ENCODE peak calls at places on chromosomes 5 and 9, in six cellular contexts. One of them, this sample, is unnamed.

GRCh38 chr9:29769019-29769418 is 2195.7 kb upstream of the C9orf72 start:
- DNase-seq in RWPE1: no peak
- DNase-seq in MV-4-11: no peak
- DNase-seq in omental fat pad: no peak
- DNase-seq in stimulated activated CD4-positive, alpha-beta T cell treated with anti-CD3 and anti-CD28 coated beads, Interleukin-2, amount 100 ng/mL, for 48 hours: no peak
- DNase-seq in H7: no peak
- DNase-seq in this sample: no peak

GRCh38 chr9:90659626-90660364 is 17.2 kb upstream of the DIRAS2 start:
- DNase-seq in H7: no peak
- DNase-seq in omental fat pad: no peak
- DNase-seq in RWPE1: peak
- DNase-seq in MV-4-11: no peak
- DNase-seq in stimulated activated CD4-positive, alpha-beta T cell treated with anti-CD3 and anti-CD28 coated beads, Interleukin-2, amount 100 ng/mL, for 48 hours: no peak
- DNase-seq in this sample: no peak

GRCh38 chr5:37951946-37952721 is 112.3 kb upstream of the GDNF start:
- DNase-seq in H7: peak
- DNase-seq in stimulated activated CD4-positive, alpha-beta T cell treated with anti-CD3 and anti-CD28 coated beads, Interleukin-2, amount 100 ng/mL, for 48 hours: no peak
- DNase-seq in MV-4-11: no peak
- DNase-seq in omental fat pad: no peak
- DNase-seq in RWPE1: no peak
- DNase-seq in this sample: no peak

GRCh38 chr5:40410939-40411635 is 268.6 kb upstream of the PTGER4 start:
- DNase-seq in stimulated activated CD4-positive, alpha-beta T cell treated with anti-CD3 and anti-CD28 coated beads, Interleukin-2, amount 100 ng/mL, for 48 hours: no peak
- DNase-seq in RWPE1: peak
- DNase-seq in MV-4-11: peak
- DNase-seq in omental fat pad: no peak
- DNase-seq in H7: no peak
- DNase-seq in this sample: no peak

GRCh38 chr5:137114529-137114928 is 384.6 kb downstream of the SPOCK1 start:
- DNase-seq in MV-4-11: no peak
- DNase-seq in H7: no peak
- DNase-seq in stimulated activated CD4-positive, alpha-beta T cell treated with anti-CD3 and anti-CD28 coated beads, Interleukin-2, amount 100 ng/mL, for 48 hours: no peak
- DNase-seq in RWPE1: peak
- DNase-seq in omental fat pad: no peak
- DNase-seq in this sample: no peak

GRCh38 chr5:99955006-99955405 is 580.2 kb upstream of the FAM174A start:
- DNase-seq in MV-4-11: no peak
- DNase-seq in omental fat pad: no peak
- DNase-seq in RWPE1: no peak
- DNase-seq in stimulated activated CD4-positive, alpha-beta T cell treated with anti-CD3 and anti-CD28 coated beads, Interleukin-2, amount 100 ng/mL, for 48 hours: no peak
- DNase-seq in H7: no peak
- DNase-seq in this sample: no peak

GRCh38 chr9:116899337-116900006 is 212.4 kb downstream of the TRIM32 start:
- DNase-seq in omental fat pad: no peak
- DNase-seq in RWPE1: no peak
- DNase-seq in MV-4-11: no peak
- DNase-seq in stimulated activated CD4-positive, alpha-beta T cell treated with anti-CD3 and anti-CD28 coated beads, Interleukin-2, amount 100 ng/mL, for 48 hours: no peak
- DNase-seq in H7: no peak
- DNase-seq in this sample: peak

GRCh38 chr5:91135475-91136248 is 247.5 kb downstream of the ARRDC3 start:
- DNase-seq in H7: no peak
- DNase-seq in RWPE1: no peak
- DNase-seq in omental fat pad: no peak
- DNase-seq in MV-4-11: no peak
- DNase-seq in stimulated activated CD4-positive, alpha-beta T cell treated with anti-CD3 and anti-CD28 coated beads, Interleukin-2, amount 100 ng/mL, for 48 hours: no peak
- DNase-seq in this sample: no peak

GRCh38 chr9:78857371-78858225 is 560.7 kb downstream of the PSAT1 start:
- DNase-seq in MV-4-11: no peak
- DNase-seq in H7: no peak
- DNase-seq in RWPE1: no peak
- DNase-seq in omental fat pad: no peak
- DNase-seq in stimulated activated CD4-positive, alpha-beta T cell treated with anti-CD3 and anti-CD28 coated beads, Interleukin-2, amount 100 ng/mL, for 48 hours: no peak
- DNase-seq in this sample: no peak

GRCh38 chr9:128552744-128553221 is 396 bp downstream of the SPTAN1 start:
- DNase-seq in stimulated activated CD4-positive, alpha-beta T cell treated with anti-CD3 and anti-CD28 coated beads, Interleukin-2, amount 100 ng/mL, for 48 hours: peak
- DNase-seq in MV-4-11: peak
- DNase-seq in omental fat pad: no peak
- DNase-seq in RWPE1: peak
- DNase-seq in H7: peak
- DNase-seq in this sample: no peak

GRCh38 chr5:37841223-37841622 is 1.4 kb upstream of the GDNF start:
- DNase-seq in omental fat pad: no peak
- DNase-seq in H7: no peak
- DNase-seq in stimulated activated CD4-positive, alpha-beta T cell treated with anti-CD3 and anti-CD28 coated beads, Interleukin-2, amount 100 ng/mL, for 48 hours: no peak
- DNase-seq in RWPE1: no peak
- DNase-seq in MV-4-11: no peak
- DNase-seq in this sample: no peak

GRCh38 chr5:80744149-80744548 is 89.4 kb upstream of the DHFR start:
- DNase-seq in H7: no peak
- DNase-seq in MV-4-11: no peak
- DNase-seq in stimulated activated CD4-positive, alpha-beta T cell treated with anti-CD3 and anti-CD28 coated beads, Interleukin-2, amount 100 ng/mL, for 48 hours: no peak
- DNase-seq in omental fat pad: no peak
- DNase-seq in RWPE1: no peak
- DNase-seq in this sample: no peak

GRCh38 chr5:80191991-80192398 is 63.9 kb downstream of the SERINC5 start:
- DNase-seq in MV-4-11: peak
- DNase-seq in stimulated activated CD4-positive, alpha-beta T cell treated with anti-CD3 and anti-CD28 coated beads, Interleukin-2, amount 100 ng/mL, for 48 hours: no peak
- DNase-seq in RWPE1: no peak
- DNase-seq in omental fat pad: no peak
- DNase-seq in H7: no peak
- DNase-seq in this sample: no peak

GRCh38 chr5:58617236-58617635 is 34.4 kb downstream of the RAB3C start:
- DNase-seq in RWPE1: no peak
- DNase-seq in MV-4-11: no peak
- DNase-seq in H7: no peak
- DNase-seq in omental fat pad: no peak
- DNase-seq in stimulated activated CD4-positive, alpha-beta T cell treated with anti-CD3 and anti-CD28 coated beads, Interleukin-2, amount 100 ng/mL, for 48 hours: no peak
- DNase-seq in this sample: no peak

GRCh38 chr9:37029304-37029775 is 4.7 kb downstream of the PAX5 start:
- DNase-seq in omental fat pad: no peak
- DNase-seq in RWPE1: no peak
- DNase-seq in H7: no peak
- DNase-seq in stimulated activated CD4-positive, alpha-beta T cell treated with anti-CD3 and anti-CD28 coated beads, Interleukin-2, amount 100 ng/mL, for 48 hours: no peak
- DNase-seq in MV-4-11: no peak
- DNase-seq in this sample: no peak

GRCh38 chr5:181221792-181222629 is 1.1 kb upstream of the TRIM41 start:
- DNase-seq in stimulated activated CD4-positive, alpha-beta T cell treated with anti-CD3 and anti-CD28 coated beads, Interleukin-2, amount 100 ng/mL, for 48 hours: peak
- DNase-seq in H7: peak
- DNase-seq in MV-4-11: no peak
- DNase-seq in omental fat pad: peak
- DNase-seq in RWPE1: peak
- DNase-seq in this sample: peak

GRCh38 chr5:111697881-111698757 is 58.9 kb downstream of the NREP start:
- DNase-seq in omental fat pad: no peak
- DNase-seq in MV-4-11: no peak
- DNase-seq in stimulated activated CD4-positive, alpha-beta T cell treated with anti-CD3 and anti-CD28 coated beads, Interleukin-2, amount 100 ng/mL, for 48 hours: no peak
- DNase-seq in RWPE1: no peak
- DNase-seq in H7: no peak
- DNase-seq in this sample: no peak

GRCh38 chr5:88236866-88237642 is 31.6 kb downstream of the TMEM161B start:
- DNase-seq in MV-4-11: no peak
- DNase-seq in H7: no peak
- DNase-seq in omental fat pad: no peak
- DNase-seq in RWPE1: peak
- DNase-seq in stimulated activated CD4-positive, alpha-beta T cell treated with anti-CD3 and anti-CD28 coated beads, Interleukin-2, amount 100 ng/mL, for 48 hours: no peak
- DNase-seq in this sample: no peak

GRCh38 chr5:138504799-138505198 is 38.2 kb downstream of the ETF1 start:
- DNase-seq in H7: no peak
- DNase-seq in omental fat pad: no peak
- DNase-seq in stimulated activated CD4-positive, alpha-beta T cell treated with anti-CD3 and anti-CD28 coated beads, Interleukin-2, amount 100 ng/mL, for 48 hours: no peak
- DNase-seq in MV-4-11: no peak
- DNase-seq in RWPE1: peak
- DNase-seq in this sample: no peak

GRCh38 chr5:180590543-180591248 is 603 bp downstream of the SCGB3A1 start:
- DNase-seq in stimulated activated CD4-positive, alpha-beta T cell treated with anti-CD3 and anti-CD28 coated beads, Interleukin-2, amount 100 ng/mL, for 48 hours: no peak
- DNase-seq in MV-4-11: no peak
- DNase-seq in RWPE1: no peak
- DNase-seq in omental fat pad: no peak
- DNase-seq in H7: peak
- DNase-seq in this sample: no peak

GRCh38 chr5:31585519-31586270 is 53.2 kb upstream of the PDZD2 start:
- DNase-seq in omental fat pad: no peak
- DNase-seq in H7: no peak
- DNase-seq in RWPE1: no peak
- DNase-seq in stimulated activated CD4-positive, alpha-beta T cell treated with anti-CD3 and anti-CD28 coated beads, Interleukin-2, amount 100 ng/mL, for 48 hours: no peak
- DNase-seq in MV-4-11: peak
- DNase-seq in this sample: no peak

GRCh38 chr9:77648458-77649108 is 461 bp upstream of the GNA14 start:
- DNase-seq in RWPE1: peak
- DNase-seq in omental fat pad: no peak
- DNase-seq in H7: peak
- DNase-seq in stimulated activated CD4-positive, alpha-beta T cell treated with anti-CD3 and anti-CD28 coated beads, Interleukin-2, amount 100 ng/mL, for 48 hours: peak
- DNase-seq in MV-4-11: peak
- DNase-seq in this sample: no peak

GRCh38 chr5:154238776-154239481 is 48.4 kb downstream of the GALNT10 start:
- DNase-seq in MV-4-11: no peak
- DNase-seq in stimulated activated CD4-positive, alpha-beta T cell treated with anti-CD3 and anti-CD28 coated beads, Interleukin-2, amount 100 ng/mL, for 48 hours: no peak
- DNase-seq in omental fat pad: no peak
- DNase-seq in RWPE1: no peak
- DNase-seq in H7: no peak
- DNase-seq in this sample: no peak

GRCh38 chr5:73268826-73269225 is 95.8 kb downstream of the TMEM174 start:
- DNase-seq in stimulated activated CD4-positive, alpha-beta T cell treated with anti-CD3 and anti-CD28 coated beads, Interleukin-2, amount 100 ng/mL, for 48 hours: no peak
- DNase-seq in omental fat pad: no peak
- DNase-seq in H7: no peak
- DNase-seq in RWPE1: peak
- DNase-seq in MV-4-11: no peak
- DNase-seq in this sample: no peak

GRCh38 chr9:81848472-81848871 is 79.8 kb upstream of the SPATA31D4 start:
- DNase-seq in stimulated activated CD4-positive, alpha-beta T cell treated with anti-CD3 and anti-CD28 coated beads, Interleukin-2, amount 100 ng/mL, for 48 hours: no peak
- DNase-seq in omental fat pad: no peak
- DNase-seq in RWPE1: peak
- DNase-seq in MV-4-11: no peak
- DNase-seq in H7: no peak
- DNase-seq in this sample: no peak

GRCh38 chr9:123176230-123176629 is 92.2 kb downstream of the STRBP start:
- DNase-seq in RWPE1: peak
- DNase-seq in MV-4-11: no peak
- DNase-seq in H7: no peak
- DNase-seq in stimulated activated CD4-positive, alpha-beta T cell treated with anti-CD3 and anti-CD28 coated beads, Interleukin-2, amount 100 ng/mL, for 48 hours: no peak
- DNase-seq in omental fat pad: no peak
- DNase-seq in this sample: no peak

GRCh38 chr5:140546851-140547507 is 483 bp upstream of the EIF4EBP3 start:
- DNase-seq in stimulated activated CD4-positive, alpha-beta T cell treated with anti-CD3 and anti-CD28 coated beads, Interleukin-2, amount 100 ng/mL, for 48 hours: no peak
- DNase-seq in RWPE1: no peak
- DNase-seq in omental fat pad: no peak
- DNase-seq in H7: no peak
- DNase-seq in MV-4-11: peak
- DNase-seq in this sample: no peak

GRCh38 chr5:160438316-160439204 is 16.9 kb downstream of the PTTG1 start:
- DNase-seq in RWPE1: peak
- DNase-seq in H7: peak
- DNase-seq in stimulated activated CD4-positive, alpha-beta T cell treated with anti-CD3 and anti-CD28 coated beads, Interleukin-2, amount 100 ng/mL, for 48 hours: peak
- DNase-seq in MV-4-11: peak
- DNase-seq in omental fat pad: no peak
- DNase-seq in this sample: peak

GRCh38 chr5:180648658-180649296 is 623 bp downstream of the FLT4 start:
- DNase-seq in omental fat pad: no peak
- DNase-seq in H7: peak
- DNase-seq in MV-4-11: no peak
- DNase-seq in RWPE1: no peak
- DNase-seq in stimulated activated CD4-positive, alpha-beta T cell treated with anti-CD3 and anti-CD28 coated beads, Interleukin-2, amount 100 ng/mL, for 48 hours: no peak
- DNase-seq in this sample: no peak

GRCh38 chr9:120475341-120475740 is 104.6 kb downstream of the CDK5RAP2 start:
- DNase-seq in RWPE1: no peak
- DNase-seq in omental fat pad: peak
- DNase-seq in H7: no peak
- DNase-seq in MV-4-11: no peak
- DNase-seq in stimulated activated CD4-positive, alpha-beta T cell treated with anti-CD3 and anti-CD28 coated beads, Interleukin-2, amount 100 ng/mL, for 48 hours: no peak
- DNase-seq in this sample: no peak

GRCh38 chr9:135259273-135259672 is 171.8 kb downstream of the OLFM1 start:
- DNase-seq in MV-4-11: no peak
- DNase-seq in stimulated activated CD4-positive, alpha-beta T cell treated with anti-CD3 and anti-CD28 coated beads, Interleukin-2, amount 100 ng/mL, for 48 hours: no peak
- DNase-seq in H7: no peak
- DNase-seq in omental fat pad: no peak
- DNase-seq in RWPE1: no peak
- DNase-seq in this sample: no peak